ENCODE peak calls at places on chromosome 3, in six cellular contexts. L is HCT116, P is A549, D is GM12878, O is GM23338, N is Panc1. B is an unnamed sample.

GRCh38 chr3:77039606-77040553 is at the start of gene ROBO2:
- DNase-seq in L (no peak), P (no peak), D (no peak), O (peak), N (no peak), B (no peak)

GRCh38 chr3:7487763-7488162 is 626.8 kb downstream of the GRM7 start:
- DNase-seq in L (no peak), P (peak), D (no peak), O (no peak), N (no peak), B (no peak)

GRCh38 chr3:15268033-15268631 is 62.1 kb downstream of the CAPN7 start:
- DNase-seq in L (peak), P (peak), D (no peak), O (peak), N (peak), B (peak)

GRCh38 chr3:149813367-149814281 is 609 bp downstream of the RNF13 start:
- DNase-seq in L (no peak), P (peak), D (no peak), O (peak), N (no peak), B (no peak)

GRCh38 chr3:11910971-11911531 is 64.4 kb upstream of the TAMM41 start:
- DNase-seq in L (no peak), P (no peak), D (no peak), O (no peak), N (no peak), B (no peak)

GRCh38 chr3:46461971-46462910 is 2.5 kb downstream of the LTF start:
- DNase-seq in L (no peak), P (no peak), D (no peak), O (peak), N (no peak), B (no peak)

GRCh38 chr3:5122741-5123706 is 932 bp downstream of the ARL8B start:
- DNase-seq in L (no peak), P (peak), D (no peak), O (peak), N (no peak), B (no peak)

GRCh38 chr3:149180057-149180573 is 41.5 kb downstream of the CP start:
- DNase-seq in L (peak), P (peak), D (no peak), O (no peak), N (peak), B (peak)

GRCh38 chr3:109346770-109347295 is 9.5 kb upstream of the DPPA4 start:
- DNase-seq in L (no peak), P (no peak), D (no peak), O (no peak), N (no peak), B (no peak)

GRCh38 chr3:79761441-79761840 is 6.4 kb downstream of the ROBO1 start:
- DNase-seq in L (no peak), P (no peak), D (no peak), O (no peak), N (no peak), B (no peak)

GRCh38 chr3:179840985-179841384 is 188.1 kb downstream of the USP13 start:
- DNase-seq in L (no peak), P (peak), D (no peak), O (no peak), N (no peak), B (no peak)

GRCh38 chr3:81214626-81215025 is 546.8 kb downstream of the GBE1 start:
- DNase-seq in L (no peak), P (no peak), D (no peak), O (no peak), N (no peak), B (no peak)

GRCh38 chr3:112134335-112135124 is 1.5 kb upstream of the GCSAM start:
- DNase-seq in L (no peak), P (no peak), D (no peak), O (no peak), N (no peak), B (no peak)

GRCh38 chr3:127733781-127734180 is 61.0 kb downstream of the ABTB1 start:
- DNase-seq in L (no peak), P (no peak), D (no peak), O (no peak), N (no peak), B (no peak)

GRCh38 chr3:144028798-144029411 is 57.3 kb downstream of the DIPK2A start:
- DNase-seq in L (no peak), P (no peak), D (peak), O (no peak), N (no peak), B (no peak)

GRCh38 chr3:195194559-195195161 is 76.3 kb downstream of the XXYLT1 start:
- DNase-seq in L (no peak), P (no peak), D (no peak), O (no peak), N (no peak), B (no peak)

GRCh38 chr3:124574012-124574411 is 156.2 kb upstream of the UMPS start:
- DNase-seq in L (no peak), P (no peak), D (no peak), O (no peak), N (no peak), B (no peak)

GRCh38 chr3:133461291-133461690 is 61.4 kb downstream of the BFSP2 start:
- DNase-seq in L (no peak), P (no peak), D (no peak), O (no peak), N (no peak), B (no peak)

GRCh38 chr3:196947136-196947859 is 5.0 kb upstream of the NCBP2 start:
- DNase-seq in L (no peak), P (no peak), D (no peak), O (peak), N (no peak), B (peak)

GRCh38 chr3:116188231-116188785 is 257.0 kb downstream of the LSAMP start:
- DNase-seq in L (no peak), P (no peak), D (no peak), O (no peak), N (no peak), B (no peak)

GRCh38 chr3:191256405-191256804 is 57.4 kb downstream of the OSTN start:
- DNase-seq in L (no peak), P (no peak), D (no peak), O (no peak), N (no peak), B (no peak)

GRCh38 chr3:119409844-119410243 is 53.6 kb downstream of the TMEM39A start:
- DNase-seq in L (no peak), P (no peak), D (no peak), O (no peak), N (no peak), B (no peak)

GRCh38 chr3:66133050-66133757 is 87.6 kb upstream of the SLC25A26 start:
- DNase-seq in L (no peak), P (no peak), D (no peak), O (no peak), N (no peak), B (no peak)

GRCh38 chr3:64138046-64138445 is 87.2 kb downstream of the PRICKLE2 start:
- DNase-seq in L (no peak), P (no peak), D (no peak), O (no peak), N (no peak), B (no peak)

GRCh38 chr3:132543016-132543739 is 53.9 kb upstream of the ACKR4 start:
- DNase-seq in L (peak), P (peak), D (peak), O (no peak), N (peak), B (peak)

GRCh38 chr3:138479355-138479964 is 45.0 kb downstream of the ESYT3 start:
- DNase-seq in L (peak), P (peak), D (no peak), O (peak), N (peak), B (no peak)
- TF ChIP-seq REST in L (no peak), P (no peak), D (no peak), O (no peak), N (no peak), B (no peak)

GRCh38 chr3:100647171-100647570 is 37.8 kb downstream of the ADGRG7 start:
- DNase-seq in L (no peak), P (no peak), D (no peak), O (no peak), N (no peak), B (no peak)

GRCh38 chr3:100645913-100646312 is 36.5 kb downstream of the ADGRG7 start:
- DNase-seq in L (no peak), P (no peak), D (no peak), O (no peak), N (no peak), B (no peak)

GRCh38 chr3:100647673-100648072 is 38.3 kb downstream of the ADGRG7 start:
- DNase-seq in L (no peak), P (no peak), D (no peak), O (no peak), N (no peak), B (no peak)

GRCh38 chr3:100653731-100654309 is 44.4 kb downstream of the ADGRG7 start:
- DNase-seq in L (no peak), P (no peak), D (no peak), O (peak), N (no peak), B (no peak)

GRCh38 chr3:100650651-100651611 is 41.5 kb downstream of the ADGRG7 start:
- DNase-seq in L (no peak), P (peak), D (peak), O (no peak), N (no peak), B (no peak)
- TF ChIP-seq CTCF in L (no peak), P (no peak), D (peak), O (peak), N (no peak), B (no peak)

DNA sequence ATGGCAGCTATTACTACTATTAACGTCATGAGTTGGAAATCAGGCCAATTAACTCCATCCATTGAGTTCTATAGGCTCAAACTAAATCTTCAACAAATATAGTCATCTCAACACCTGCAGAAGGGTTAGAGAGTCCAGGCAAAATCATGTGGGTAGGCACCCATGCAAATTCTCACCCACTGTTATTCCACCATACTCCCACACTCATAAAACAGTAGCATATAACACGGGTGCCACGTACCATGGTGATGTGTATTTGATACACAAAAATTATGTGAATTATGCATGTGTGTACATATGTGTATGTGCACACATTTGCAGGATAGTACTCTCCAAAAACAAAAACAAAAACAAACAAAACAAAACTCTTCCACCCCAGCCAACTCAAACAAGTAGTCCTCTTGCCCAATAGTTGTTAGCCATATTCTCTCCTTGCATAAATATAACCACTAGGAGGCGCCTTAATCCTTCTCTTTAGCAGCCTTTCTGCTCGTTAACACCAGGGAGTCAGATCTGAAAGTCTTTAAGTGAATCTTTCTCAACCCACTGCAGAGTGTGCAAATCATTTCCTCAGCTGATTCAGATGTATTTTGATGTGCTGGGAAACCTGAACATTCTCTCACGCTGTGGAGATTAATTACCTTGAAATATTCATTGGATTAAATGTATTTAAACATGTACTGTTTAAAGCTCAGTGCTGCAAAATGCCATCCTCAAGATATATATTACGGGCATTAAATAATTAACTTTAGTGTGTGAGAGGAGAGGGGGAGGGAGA is 38.0 kb upstream of the COPB2 start:
- DNase-seq in L (peak), P (peak), D (peak), O (peak), N (peak), B (peak)
- TF ChIP-seq REST in L (no peak), P (no peak), D (no peak), O (no peak), N (no peak), B (no peak)

GRCh38 chr3:152834354-152835310 is at the start of gene P2RY1:
- DNase-seq in L (peak), P (peak), D (peak), O (peak), N (no peak), B (peak)
- TF ChIP-seq CTCF in L (no peak), P (no peak), D (no peak), O (no peak), N (no peak), B (no peak)

DNA sequence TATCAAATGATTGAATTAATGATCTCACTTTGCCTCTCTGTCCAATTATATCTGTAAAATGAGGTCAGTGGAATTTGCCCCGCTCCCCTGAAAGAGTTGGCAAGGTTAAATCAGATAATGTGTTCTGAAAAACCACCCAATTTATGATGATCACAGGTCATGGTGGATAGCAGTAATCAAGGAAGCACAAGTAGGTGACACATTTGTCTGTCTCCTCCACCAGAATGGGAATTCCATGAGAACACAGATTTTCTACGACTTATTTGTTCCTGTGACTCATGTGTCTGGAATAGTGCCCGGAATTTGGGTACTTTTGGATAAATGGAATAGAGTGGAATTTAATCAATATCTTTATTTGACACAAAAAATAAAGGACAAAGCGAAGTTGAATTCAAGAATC is 220.9 kb upstream of the SUCLG2 start:
- DNase-seq in L (no peak), P (peak), D (no peak), O (no peak), N (no peak), B (no peak)
- TF ChIP-seq REST in L (no peak), P (no peak), D (no peak), O (no peak), N (no peak), B (no peak)

GRCh38 chr3:39406368-39407258 is at the start of gene RPSA:
- DNase-seq in L (peak), P (peak), D (peak), O (peak), N (peak), B (peak)
- TF ChIP-seq CTCF in L (peak), P (peak), D (peak), O (peak), N (peak), B (peak)

B was measured in HL-60.